ENCODE peak calls at places on chromosomes 4 and X, in ten cellular contexts. F is ovary, L is nephron progenitor cell, K is adrenal gland, N is suprapubic skin, I is MM.1S, J is Calu3, X is astrocyte of the spinal cord, T is tibial nerve, H is tibial artery. C is an unnamed sample.
A peak's percentile ranks its signal among the peaks of the same experiment; 100 is the strongest.

GRCh38 chr4:6909970-6910339 is 329 bp downstream of the TBC1D14 start:
- DNase-seq in F (peak; percentile 44), L (peak; percentile 62), K (no peak), N (no peak), I (peak; percentile 26), J (peak; percentile 25), X (no peak), T (no peak), H (no peak), C (no peak)

GRCh38 chr4:144575181-144575580 is 70.8 kb upstream of the HHIP start:
- DNase-seq in F (no peak), L (peak; percentile 40), K (no peak), N (no peak), I (no peak), J (no peak), X (no peak), T (no peak), H (no peak), C (peak; percentile 36)

GRCh38 chrX:19705196-19705769 is 182.1 kb downstream of the SH3KBP1 start:
- DNase-seq in F (no peak), L (no peak), K (no peak), N (no peak), I (no peak), J (no peak), X (peak; percentile 46), T (no peak), H (no peak), C (peak; percentile 39)

GRCh38 chrX:116204947-116205346 is 34.4 kb downstream of the AGTR2 start:
- DNase-seq in F (no peak), L (peak; percentile 8), K (no peak), N (no peak), I (peak; percentile 26), J (peak; percentile 14), X (peak; percentile 16), T (no peak), H (no peak), C (peak; percentile 39)

GRCh38 chrX:134821370-134821769 is 163.1 kb upstream of the PLAC1 start:
- DNase-seq in F (peak; percentile 46), L (no peak), K (no peak), N (no peak), I (peak; percentile 34), J (no peak), X (peak; percentile 22), T (no peak), H (peak; percentile 19), C (peak; percentile 41)

GRCh38 chr4:17859793-17860406 is 49.1 kb downstream of the NCAPG start:
- DNase-seq in F (no peak), L (no peak), K (no peak), N (no peak), I (no peak), J (no peak), X (no peak), T (no peak), H (no peak), C (no peak)

GRCh38 chr4:186771624-186772023 is 48.0 kb upstream of the FAT1 start:
- DNase-seq in F (no peak), L (no peak), K (no peak), N (no peak), I (no peak), J (no peak), X (no peak), T (no peak), H (no peak), C (no peak)

GRCh38 chr4:74504212-74504611 is 59.3 kb downstream of the AREG start:
- DNase-seq in F (no peak), L (no peak), K (no peak), N (no peak), I (no peak), J (no peak), X (peak; percentile 86), T (no peak), H (no peak), C (peak; percentile 40)

GRCh38 chr4:67437974-67438713 is 107.2 kb downstream of the CENPC start:
- DNase-seq in F (no peak), L (no peak), K (no peak), N (no peak), I (no peak), J (no peak), X (peak; percentile 55), T (no peak), H (no peak), C (peak; percentile 87)

GRCh38 chr4:21856754-21857153 is 91.8 kb downstream of the KCNIP4 start:
- DNase-seq in F (no peak), L (no peak), K (no peak), N (no peak), I (no peak), J (no peak), X (no peak), T (no peak), H (no peak), C (no peak)

GRCh38 chr4:25760518-25761157 is 102.2 kb downstream of the SEL1L3 start:
- DNase-seq in F (no peak), L (no peak), K (no peak), N (no peak), I (no peak), J (no peak), X (no peak), T (no peak), H (no peak), C (peak; percentile 46)

GRCh38 chr4:37245391-37245954 is 930 bp downstream of the NWD2 start:
- DNase-seq in F (no peak), L (peak; percentile 9), K (no peak), N (no peak), I (no peak), J (peak; percentile 1), X (peak; percentile 5), T (no peak), H (no peak), C (no peak)

GRCh38 chrX:147914609-147915008 is 2.9 kb downstream of the FMR1 start:
- DNase-seq in F (no peak), L (no peak), K (no peak), N (no peak), I (no peak), J (no peak), X (no peak), T (no peak), H (no peak), C (no peak)

GRCh38 chr4:168648929-168649328 is 152.1 kb downstream of the PALLD start:
- DNase-seq in F (no peak), L (no peak), K (no peak), N (no peak), I (no peak), J (no peak), X (peak; percentile 84), T (no peak), H (no peak), C (peak; percentile 74)

GRCh38 chr4:11623726-11624037 is 195.0 kb upstream of the HS3ST1 start:
- DNase-seq in F (no peak), L (no peak), K (peak; percentile 20), N (no peak), I (peak; percentile 38), J (peak; percentile 54), X (peak; percentile 20), T (no peak), H (no peak), C (peak; percentile 32)
- TF ChIP-seq CTCF in F (no peak), L (peak; percentile 15), K (peak; percentile 33), N (no peak), I (peak; percentile 33), J (no peak), X (peak; percentile 58), T (no peak), H (no peak), C (peak; percentile 53)

GRCh38 chrX:15930585-15930984 is 76.0 kb upstream of the AP1S2 start:
- DNase-seq in F (no peak), L (no peak), K (no peak), N (no peak), I (no peak), J (no peak), X (peak; percentile 62), T (no peak), H (no peak), C (peak; percentile 61)
- TF ChIP-seq CTCF in F (no peak), L (no peak), K (no peak), N (no peak), I (no peak), J (peak; percentile 10), X (peak; percentile 24), T (no peak), H (no peak), C (peak; percentile 34)

GRCh38 chr4:73069338-73070071 is at the start of gene COX18:
- DNase-seq in F (peak; percentile 98), L (peak; percentile 95), K (peak; percentile 98), N (peak; percentile 98), I (peak; percentile 99), J (peak; percentile 90), X (peak; percentile 99), T (peak; percentile 94), H (peak; percentile 98), C (peak; percentile 99)
- TF ChIP-seq CTCF in F (no peak), L (no peak), K (peak; percentile 27), N (no peak), I (peak; percentile 16), J (no peak), X (no peak), T (no peak), H (no peak), C (no peak)

GRCh38 chrX:122500556-122500955 is 683.5 kb upstream of the GRIA3 start:
- DNase-seq in F (no peak), L (no peak), K (no peak), N (no peak), I (no peak), J (no peak), X (no peak), T (no peak), H (no peak), C (no peak)

GRCh38 chrX:122504026-122504425 is 680.1 kb upstream of the GRIA3 start:
- DNase-seq in F (no peak), L (no peak), K (no peak), N (no peak), I (no peak), J (no peak), X (peak; percentile 8), T (no peak), H (no peak), C (no peak)

DNA sequence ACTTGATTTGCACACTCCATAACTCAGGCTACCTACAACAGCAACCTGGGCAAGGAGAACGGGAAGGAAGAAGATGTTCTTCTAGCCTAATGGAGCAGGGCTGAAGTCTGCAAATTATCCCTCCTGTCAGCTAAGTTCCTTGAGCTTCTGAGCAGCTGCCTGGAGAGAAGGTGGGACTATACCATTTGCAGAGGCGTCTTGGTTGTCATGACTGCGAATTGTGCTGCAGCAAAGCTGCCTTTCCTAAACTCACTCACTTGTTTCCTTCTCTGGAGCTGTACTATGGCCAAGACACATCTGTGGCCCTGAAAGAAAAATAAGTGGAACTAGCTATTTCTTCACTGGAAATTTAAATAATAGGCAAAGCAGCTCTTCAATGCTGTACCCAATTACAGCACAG is 682.4 kb upstream of the GRIA3 start:
- DNase-seq in F (no peak), L (no peak), K (no peak), N (no peak), I (no peak), J (no peak), X (no peak), T (no peak), H (no peak), C (no peak)
- TF ChIP-seq CTCF in F (no peak), L (no peak), K (no peak), N (no peak), I (no peak), J (no peak), X (no peak), T (no peak), H (no peak), C (no peak)

DNA sequence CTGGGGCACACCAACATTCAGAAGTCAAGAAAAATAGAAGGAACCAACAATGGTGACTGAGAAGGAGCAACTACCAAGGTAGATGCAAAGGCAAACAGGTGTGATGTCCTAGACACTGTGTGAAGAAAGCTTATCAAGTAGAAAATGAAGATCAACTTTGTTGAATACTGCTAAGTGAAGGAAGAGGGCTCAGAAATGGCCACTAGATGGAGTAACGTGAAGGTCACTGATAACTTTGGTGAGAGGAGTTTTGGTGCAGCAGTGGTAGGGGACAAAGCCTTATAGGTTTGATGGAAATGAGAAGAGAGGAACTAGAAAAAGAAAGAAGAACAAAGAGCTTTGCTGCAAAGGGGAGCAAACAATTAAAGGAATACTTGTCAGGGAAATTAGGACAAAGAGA is 23.5 kb downstream of the OTC start:
- DNase-seq in F (no peak), L (no peak), K (no peak), N (no peak), I (peak; percentile 21), J (peak; percentile 4), X (peak; percentile 3), T (no peak), H (no peak), C (peak; percentile 6)
- TF ChIP-seq CTCF in F (no peak), L (peak; percentile 40), K (peak; percentile 39), N (peak; percentile 21), I (peak; percentile 45), J (peak; percentile 23), X (peak; percentile 58), T (peak; percentile 4), H (no peak), C (peak; percentile 52)